ENCODE peak calls at places on chromosomes 4 and X, in five cellular contexts. G is transverse colon, W is tibial nerve, M is fibroblast of the aortic adventitia, K is cardiac fibroblast. X is an unnamed sample.

GRCh38 chrX:68881911-68882310 is 53.1 kb downstream of the EFNB1 start:
- DNase-seq in M (no peak), W (no peak), K (no peak), G (no peak), X (no peak)

GRCh38 chrX:1658083-1658463 is 43.2 kb downstream of the ASMT start:
- DNase-seq in G (no peak), W (no peak), K (no peak), M (no peak), X (no peak)

GRCh38 chr4:120692964-120693363 is 229.6 kb downstream of the PRDM5 start:
- DNase-seq in K (peak; percentile 92), M (peak; percentile 88), W (no peak), G (peak; percentile 23), X (peak; percentile 43)

GRCh38 chrX:38941675-38942074 is 140.4 kb downstream of the MID1IP1 start:
- DNase-seq in M (peak; percentile 48), G (no peak), K (peak; percentile 32), W (no peak), X (no peak)

GRCh38 chr4:38533024-38533556 is 130.9 kb upstream of the KLF3 start:
- DNase-seq in G (no peak), W (no peak), M (no peak), K (no peak), X (no peak)

GRCh38 chrX:7120578-7121219 is 26.8 kb upstream of the STS start:
- DNase-seq in W (no peak), G (peak; percentile 54), M (peak; percentile 29), K (peak; percentile 39), X (no peak)

GRCh38 chr4:154004859-154005520 is 216.1 kb upstream of the SFRP2 start:
- DNase-seq in K (peak; percentile 92), W (no peak), G (no peak), M (peak; percentile 81), X (no peak)

GRCh38 chr4:16532240-16532990 is 306.1 kb upstream of the TAPT1 start:
- DNase-seq in K (peak; percentile 95), G (no peak), W (no peak), M (peak; percentile 99), X (no peak)

GRCh38 chrX:154294791-154295580 is at the start of gene TEX28:
- DNase-seq in M (no peak), W (no peak), G (no peak), K (no peak), X (no peak)

GRCh38 chr4:39480902-39481695 is 22.2 kb downstream of the LIAS start:
- DNase-seq in K (no peak), W (no peak), G (no peak), M (no peak), X (no peak)

GRCh38 chrX:155334486-155335316 is at the start of gene CLIC2:
- DNase-seq in G (peak; percentile 17), W (peak; percentile 12), K (peak; percentile 70), M (peak; percentile 93), X (no peak)

GRCh38 chr4:177271091-177271490 is 38.6 kb upstream of the NEIL3 start:
- DNase-seq in W (no peak), K (peak; percentile 54), G (no peak), M (peak; percentile 7), X (no peak)

GRCh38 chrX:18886344-18887161 is 97.4 kb downstream of the PHKA2 start:
- DNase-seq in W (peak; percentile 44), M (peak; percentile 55), K (peak; percentile 76), G (peak; percentile 81), X (peak; percentile 80)

GRCh38 chr4:152348670-152349069 is 187.2 kb downstream of the FBXW7 start:
- DNase-seq in W (no peak), K (peak; percentile 28), M (peak; percentile 47), G (no peak), X (no peak)

GRCh38 chr4:110059556-110060191 is 138.7 kb downstream of the ELOVL6 start:
- DNase-seq in W (no peak), K (peak; percentile 19), G (peak; percentile 20), M (peak; percentile 19), X (no peak)

GRCh38 chrX:143781103-143781502 is 60.6 kb upstream of the SPANXN2 start:
- DNase-seq in K (peak; percentile 2), W (no peak), M (no peak), G (no peak), X (no peak)

GRCh38 chr4:142473218-142473959 is 372.7 kb downstream of the INPP4B start:
- DNase-seq in G (peak; percentile 13), M (no peak), W (no peak), K (no peak), X (peak; percentile 66)

GRCh38 chrX:11890843-11891514 is 132.9 kb downstream of the MSL3 start:
- DNase-seq in G (peak; percentile 20), W (no peak), M (peak; percentile 12), K (peak; percentile 61), X (no peak)

GRCh38 chr4:187606581-187606980 is 389.0 kb upstream of the ZFP42 start:
- DNase-seq in G (peak; percentile 15), M (peak; percentile 14), K (peak; percentile 69), W (no peak), X (peak; percentile 36)

GRCh38 chr4:187317799-187318198 is 594.1 kb upstream of the FAT1 start:
- DNase-seq in K (no peak), G (no peak), W (no peak), M (no peak), X (no peak)

GRCh38 chr4:187141101-187141500 is 417.4 kb upstream of the FAT1 start:
- DNase-seq in W (no peak), K (no peak), G (no peak), M (no peak), X (no peak)

GRCh38 chr4:101238706-101239105 is 108.6 kb downstream of the PPP3CA start:
- DNase-seq in K (peak; percentile 78), M (peak; percentile 70), G (no peak), W (no peak), X (no peak)

GRCh38 chrX:153775631-153776595 is 4.9 kb upstream of the SRPK3 start:
- DNase-seq in G (no peak), K (no peak), M (no peak), W (no peak), X (no peak)

GRCh38 chrX:9530848-9531274 is 66.0 kb downstream of the TBL1X start:
- DNase-seq in G (peak; percentile 51), W (peak; percentile 24), K (peak; percentile 97), M (peak; percentile 93), X (peak; percentile 16)

GRCh38 chr4:140331245-140331644 is 42.2 kb upstream of the SCOC start:
- DNase-seq in G (no peak), W (no peak), M (no peak), K (no peak), X (no peak)

GRCh38 chrX:20063716-20064351 is 52.9 kb downstream of the MAP7D2 start:
- DNase-seq in K (no peak), G (no peak), M (no peak), W (no peak), X (no peak)
- TF ChIP-seq CTCF in K (peak; percentile 30), G (no peak), M (peak; percentile 41), W (no peak), X (no peak)

DNA sequence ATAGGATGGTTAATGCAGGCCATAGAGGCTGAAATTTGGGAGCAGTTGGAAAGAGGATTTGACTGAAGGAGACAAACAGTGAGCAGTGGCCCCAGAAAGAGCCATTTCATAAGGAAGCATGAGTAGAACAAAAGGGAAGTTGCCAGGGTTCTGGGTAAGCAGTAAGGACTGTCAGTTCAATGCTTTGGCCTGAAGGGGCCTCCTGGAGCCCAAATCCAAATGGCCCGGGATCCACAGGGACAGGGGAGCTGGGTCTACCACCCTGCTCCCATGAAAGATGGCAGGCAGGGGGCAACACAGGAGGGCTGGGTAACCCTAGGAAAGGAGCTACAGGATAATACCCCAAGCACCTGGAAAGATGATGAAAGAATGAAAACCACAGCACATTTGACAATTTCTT is 4.1 kb upstream of the INTS6L start:
- DNase-seq in W (no peak), G (no peak), M (no peak), K (no peak), X (no peak)
- TF ChIP-seq CTCF in W (no peak), G (no peak), M (no peak), K (no peak), X (no peak)

GRCh38 chrX:75968293-75968692 is 183.2 kb upstream of the MAGEE2 start:
- DNase-seq in G (peak; percentile 20), W (no peak), M (no peak), K (no peak), X (no peak)
- TF ChIP-seq CTCF in G (peak; percentile 15), W (no peak), M (no peak), K (no peak), X (no peak)

GRCh38 chr4:1784395-1784788 is 8.7 kb upstream of the FGFR3 start:
- DNase-seq in W (no peak), G (no peak), M (no peak), K (no peak), X (no peak)
- TF ChIP-seq CTCF in W (no peak), G (no peak), M (no peak), K (no peak), X (no peak)

DNA sequence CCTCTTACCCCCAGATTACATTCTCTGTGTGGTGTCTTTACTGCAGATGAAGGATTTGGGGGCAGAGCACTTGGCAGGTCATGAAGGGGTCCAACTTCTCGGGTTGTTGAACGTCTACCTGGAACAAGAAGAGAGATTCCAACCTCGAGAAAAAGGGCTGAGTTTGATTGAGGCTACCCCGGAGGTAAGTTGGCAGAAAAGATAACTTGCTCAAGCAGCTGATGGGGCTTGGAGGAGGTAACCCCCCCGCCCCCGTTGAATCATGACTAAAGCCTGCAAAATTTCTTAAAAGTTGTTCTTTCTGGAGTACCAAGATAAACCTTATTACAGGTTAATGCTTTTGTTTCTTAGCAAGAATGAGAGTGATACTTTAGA is 1.5 kb downstream of the CCNG2 start:
- DNase-seq in K (no peak), M (peak; percentile 29), G (no peak), W (no peak), X (no peak)
- TF ChIP-seq CTCF in K (no peak), M (no peak), G (no peak), W (no peak), X (no peak)

DNA sequence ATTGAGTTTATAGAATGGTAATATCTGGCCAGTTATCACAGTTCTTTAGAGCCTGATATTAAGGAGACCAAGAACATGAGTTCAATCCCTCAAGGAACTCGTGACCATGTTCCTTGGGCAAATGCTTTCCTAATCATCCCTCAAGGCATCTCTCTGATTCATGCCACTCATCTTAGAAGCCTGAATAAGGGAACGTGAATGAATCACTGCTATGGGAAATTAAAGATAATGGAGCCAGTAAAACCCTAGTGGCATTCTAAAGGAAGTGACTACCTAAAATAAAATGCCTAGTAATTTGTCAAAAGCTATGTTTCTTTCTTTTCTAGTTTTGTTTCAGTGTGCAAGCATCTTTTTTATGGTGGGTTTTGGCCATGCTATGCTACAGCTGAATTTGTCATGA is 1161.3 kb downstream of the C4orf33 start:
- DNase-seq in G (no peak), M (peak; percentile 50), W (no peak), K (peak; percentile 47), X (no peak)
- TF ChIP-seq CTCF in G (no peak), M (peak; percentile 27), W (no peak), K (peak; percentile 26), X (no peak)

GRCh38 chr4:157222764-157223145 is 2.2 kb downstream of the GRIA2 start:
- DNase-seq in G (no peak), W (no peak), K (no peak), M (no peak), X (no peak)
- TF ChIP-seq CTCF in G (no peak), W (no peak), K (no peak), M (no peak), X (no peak)

GRCh38 chr4:163107754-163108153 is 58.9 kb downstream of the NAF1 start:
- DNase-seq in K (peak; percentile 28), W (no peak), M (peak; percentile 27), G (no peak), X (peak; percentile 6)
- TF ChIP-seq CTCF in K (no peak), W (no peak), M (no peak), G (peak; percentile 19), X (no peak)

X was measured in Calu3.